ENCODE peak calls at places on chromosomes 13 and 19, in seven cellular contexts. G, S, I, Q, V, B and J are unnamed samples.

GRCh38 chr19:17757125-17757524 is 5.8 kb downstream of the FCHO1 start:
- DNase-seq in Q (no peak), B (no peak), S (peak; percentile 53), G (peak; percentile 87), I (no peak), V (no peak), J (no peak)

GRCh38 chr19:56707821-56708220 is 36.3 kb upstream of the ZNF835 start:
- DNase-seq in G (no peak), V (no peak), Q (no peak), S (no peak), I (no peak), B (no peak), J (no peak)

GRCh38 chr19:35563207-35563829 is at the start of gene ATP4A:
- DNase-seq in I (no peak), B (no peak), Q (no peak), S (no peak), V (no peak), G (no peak), J (peak; percentile 48)

GRCh38 chr13:107866007-107866665 is 349.2 kb downstream of the LIG4 start:
- DNase-seq in Q (peak; percentile 60), V (no peak), B (no peak), S (no peak), I (no peak), G (peak; percentile 76), J (peak; percentile 67)

GRCh38 chr19:3784607-3785463 is 1.3 kb downstream of the MATK start:
- DNase-seq in B (no peak), G (no peak), Q (no peak), V (no peak), S (no peak), I (no peak), J (peak; percentile 76)

GRCh38 chr19:53158119-53158656 is 665 bp downstream of the ZNF347 start:
- DNase-seq in B (peak; percentile 56), G (peak; percentile 77), S (peak; percentile 33), Q (peak; percentile 56), V (peak; percentile 38), I (no peak), J (peak; percentile 68)

GRCh38 chr19:47470447-47471195 is 1.1 kb downstream of the SLC8A2 start:
- DNase-seq in S (no peak), G (peak; percentile 40), B (no peak), I (no peak), V (no peak), Q (no peak), J (no peak)

GRCh38 chr19:6048808-6049405 is 61.4 kb downstream of the RFX2 start:
- DNase-seq in S (peak; percentile 81), Q (peak; percentile 83), B (peak; percentile 85), I (peak; percentile 30), V (peak; percentile 74), G (peak; percentile 82), J (peak; percentile 82)

GRCh38 chr19:662962-663681 is at the start of gene RNF126:
- DNase-seq in B (peak; percentile 94), I (no peak), S (peak; percentile 94), G (peak; percentile 96), V (peak; percentile 96), Q (peak; percentile 93), J (peak; percentile 96)

GRCh38 chr19:40768936-40769335 is 6.4 kb upstream of the MIA start:
- DNase-seq in B (no peak), G (no peak), V (no peak), I (no peak), Q (no peak), S (no peak), J (no peak)

GRCh38 chr19:39871886-39872866 is 26.0 kb upstream of the FBL start:
- DNase-seq in V (no peak), Q (no peak), S (no peak), I (no peak), B (no peak), G (no peak), J (no peak)

DNA sequence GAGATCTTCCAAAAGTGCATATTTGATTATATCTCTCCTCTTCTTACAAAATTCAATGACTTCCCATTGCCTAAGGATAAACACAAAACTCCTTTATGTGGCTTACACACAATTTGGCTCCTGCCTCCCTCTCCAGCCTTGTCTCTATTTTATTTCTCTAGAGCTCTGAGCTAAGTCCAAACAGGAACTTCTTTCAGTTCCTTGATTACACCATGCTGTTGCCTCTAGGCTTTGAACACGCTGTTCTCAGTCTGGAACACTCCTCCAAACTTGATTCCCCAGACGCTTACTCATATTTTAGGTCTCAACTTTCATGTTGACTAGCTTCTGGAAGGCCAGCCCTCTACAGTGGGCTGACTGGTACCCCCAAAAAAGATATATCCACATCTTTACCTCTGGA is 258.5 kb downstream of the COG6 start:
- DNase-seq in V (no peak), G (no peak), Q (no peak), S (no peak), I (no peak), B (no peak), J (no peak)
- H3K27ac ChIP-seq in V (no peak overlapping the region), G (no peak overlapping the region), Q (no peak overlapping the region), S (peak overlapping the region; percentile 39), I (no peak overlapping the region), B (no peak overlapping the region), J (no peak overlapping the region)

GRCh38 chr19:45254044-45254531 is 3.0 kb downstream of the MARK4 start:
- DNase-seq in I (no peak), S (no peak), B (no peak), V (no peak), G (peak; percentile 69), Q (no peak), J (no peak)
- TF ChIP-seq CTCF in I (no peak), S (no peak), B (peak; percentile 18), V (peak; percentile 4), G (no peak), Q (peak; percentile 35), J (peak; percentile 27)

GRCh38 chr13:24151864-24152263 is 8.7 kb upstream of the SPATA13 start:
- DNase-seq in I (no peak), V (no peak), G (no peak), Q (no peak), S (no peak), B (no peak), J (no peak)

GRCh38 chr13:24147570-24147963 is 13.0 kb upstream of the SPATA13 start:
- DNase-seq in V (no peak), I (no peak), G (no peak), B (no peak), S (no peak), Q (no peak), J (no peak)

GRCh38 chr13:24148414-24149305 is 11.9 kb upstream of the SPATA13 start:
- DNase-seq in G (no peak), S (no peak), B (peak; percentile 60), I (peak; percentile 91), V (peak; percentile 19), Q (no peak), J (no peak)

GRCh38 chr13:24150613-24151012 is 9.9 kb upstream of the SPATA13 start:
- DNase-seq in S (no peak), G (no peak), Q (no peak), B (no peak), V (no peak), I (no peak), J (no peak)

DNA sequence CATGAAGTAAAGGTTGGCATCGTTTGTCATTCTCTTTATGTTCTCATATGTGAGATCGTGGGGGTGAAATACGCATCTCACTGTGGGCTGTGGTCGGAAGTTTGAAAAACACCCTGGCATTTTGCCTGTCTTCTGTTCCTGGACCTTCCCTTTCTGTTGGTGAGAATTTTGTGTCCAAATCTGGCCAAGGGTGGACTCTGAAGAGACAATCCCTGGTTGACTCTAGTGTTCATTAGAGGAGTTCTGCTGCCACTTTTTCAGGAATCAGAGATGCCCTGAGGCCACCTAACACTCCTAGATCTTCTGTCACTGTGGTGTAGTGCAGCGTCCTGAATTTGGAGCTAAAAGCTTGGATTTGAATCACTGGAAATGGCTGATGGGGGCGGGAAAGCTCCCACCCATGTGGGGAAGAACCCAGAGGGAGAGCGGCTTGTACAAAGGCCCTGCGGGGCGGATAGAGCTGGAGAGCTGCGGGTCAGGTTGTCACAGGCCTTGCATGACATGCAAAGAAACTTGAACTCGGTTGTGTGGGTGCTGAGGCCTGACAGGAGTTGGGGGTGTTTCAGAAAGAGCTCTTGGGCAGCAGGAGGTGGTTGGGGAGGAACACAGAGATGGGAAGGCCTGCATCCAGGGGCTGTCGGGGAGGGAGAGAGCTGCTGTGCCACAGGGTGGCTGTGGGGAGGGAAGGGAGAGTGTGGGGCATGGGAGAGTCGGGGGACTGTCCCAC is 11.1 kb upstream of the SPATA13 start:
- DNase-seq in V (no peak), I (no peak), S (no peak), B (no peak), G (no peak), Q (no peak), J (no peak)
- H3K27ac ChIP-seq in V (no peak overlapping the region), I (peak overlapping the region; percentile 82), S (no peak overlapping the region), B (peak overlapping the region; percentile 77), G (peak overlapping the region; percentile 49), Q (no peak overlapping the region), J (peak overlapping the region; percentile 65)

DNA sequence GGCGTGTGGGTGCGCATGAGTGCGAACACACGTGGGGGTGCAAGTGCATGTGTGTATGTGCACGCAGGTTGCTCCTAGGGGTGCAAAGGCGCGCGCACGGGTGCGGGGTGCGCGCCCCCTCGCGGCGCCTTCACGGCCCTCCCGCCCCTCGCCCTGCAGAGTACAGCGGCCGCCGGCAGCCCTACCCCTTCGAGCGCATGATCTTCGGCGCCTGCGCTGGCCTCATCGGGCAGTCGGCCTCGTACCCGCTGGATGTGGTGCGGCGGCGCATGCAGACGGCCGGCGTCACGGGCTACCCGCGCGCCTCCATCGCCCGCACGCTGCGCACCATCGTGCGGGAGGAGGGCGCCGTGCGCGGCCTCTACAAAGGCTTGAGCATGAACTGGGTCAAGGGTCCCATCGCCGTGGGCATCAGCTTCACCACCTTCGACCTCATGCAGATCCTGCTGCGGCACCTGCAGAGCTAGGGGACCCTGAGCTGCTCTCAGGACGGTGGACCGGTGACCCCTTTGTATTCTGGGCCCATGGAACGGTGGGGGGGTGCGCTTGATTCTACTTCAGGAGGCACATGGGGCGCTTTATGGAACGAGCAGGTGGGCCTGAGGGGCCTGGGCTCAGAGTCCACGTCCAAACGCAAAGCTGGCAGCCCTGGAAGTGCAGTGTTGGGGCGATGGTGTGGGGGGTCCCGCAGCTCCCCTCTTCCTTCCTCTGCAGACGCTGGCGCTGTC is 27.7 kb downstream of the TMEM161A start:
- DNase-seq in S (no peak), Q (peak; percentile 67), I (no peak), G (no peak), V (no peak), B (no peak), J (no peak)
- TF ChIP-seq CTCF in S (no peak), Q (peak; percentile 42), I (no peak), G (no peak), V (peak; percentile 21), B (peak; percentile 22), J (peak; percentile 24)

GRCh38 chr13:98169331-98169730 is 7.7 kb downstream of the RNF113B start:
- DNase-seq in V (no peak), I (no peak), G (no peak), S (no peak), Q (no peak), B (no peak), J (no peak)
- H3K27ac ChIP-seq in V (no peak overlapping the region), I (no peak overlapping the region), G (no peak overlapping the region), S (no peak overlapping the region), Q (no peak overlapping the region), B (no peak overlapping the region), J (no peak overlapping the region)